ENCODE peak calls at places on chromosomes 7 and 10, in four cellular contexts. N, Q, W and J are unnamed samples.

GRCh38 chr7:55546826-55547225 is 25.5 kb downstream of the VOPP1 start:
- DNase-seq in W (no peak), N (peak), Q (no peak), J (no peak)

GRCh38 chr10:68598978-68599753 is 39.0 kb downstream of the TET1 start:
- DNase-seq in N (peak), W (peak), Q (peak), J (no peak)

GRCh38 chr10:130989670-130990247 is 321.8 kb downstream of the TCERG1L start:
- DNase-seq in W (no peak), N (no peak), Q (no peak), J (no peak)

GRCh38 chr7:102917436-102918353 is 4.9 kb downstream of the LRRC17 start:
- DNase-seq in W (no peak), N (no peak), Q (no peak), J (no peak)

GRCh38 chr7:26910221-26910620 is 45.8 kb upstream of the SKAP2 start:
- DNase-seq in N (no peak), Q (no peak), W (no peak), J (no peak)

GRCh38 chr7:111919164-111919563 is 287.0 kb downstream of the DOCK4 start:
- DNase-seq in W (no peak), Q (no peak), N (no peak), J (no peak)

GRCh38 chr7:82816272-82816671 is 346.4 kb downstream of the PCLO start:
- DNase-seq in W (no peak), Q (no peak), N (no peak), J (no peak)

GRCh38 chr7:22278660-22279059 is 78.3 kb downstream of the RAPGEF5 start:
- DNase-seq in W (no peak), Q (no peak), N (no peak), J (no peak)

GRCh38 chr7:41711283-41712064 is 8.6 kb upstream of the INHBA start:
- DNase-seq in N (no peak), Q (no peak), W (no peak), J (no peak)

GRCh38 chr7:153638821-153639435 is 413.3 kb upstream of the DPP6 start:
- DNase-seq in W (no peak), N (no peak), Q (no peak), J (no peak)

GRCh38 chr10:71264345-71265200 is 52.2 kb downstream of the UNC5B start:
- DNase-seq in W (no peak), N (no peak), Q (no peak), J (no peak)

GRCh38 chr7:30980194-30980593 is 16.4 kb downstream of the GHRHR start:
- DNase-seq in W (no peak), N (no peak), Q (peak), J (no peak)

GRCh38 chr7:117412390-117412789 is 14.9 kb downstream of the ASZ1 start:
- DNase-seq in Q (no peak), N (no peak), W (no peak), J (no peak)

GRCh38 chr7:100965723-100966541 is 3.4 kb upstream of the MUC12 start:
- DNase-seq in Q (peak), N (no peak), W (peak), J (peak)

GRCh38 chr7:50673096-50673495 is 107.9 kb upstream of the DDC start:
- DNase-seq in N (no peak), W (no peak), Q (no peak), J (no peak)

GRCh38 chr7:28998110-28998509 is 40.0 kb upstream of the TRIL start:
- DNase-seq in Q (no peak), W (no peak), N (no peak), J (no peak)

GRCh38 chr10:77825965-77826364 is 100.6 kb downstream of the DLG5 start:
- DNase-seq in Q (no peak), W (no peak), N (no peak), J (no peak)

GRCh38 chr7:74405191-74405898 is 48.4 kb upstream of the GTF2IRD1 start:
- DNase-seq in N (no peak), W (no peak), Q (no peak), J (no peak)

GRCh38 chr7:132200141-132200540 is 376.1 kb downstream of the PLXNA4 start:
- DNase-seq in N (no peak), W (no peak), Q (peak), J (no peak)

GRCh38 chr7:65239707-65240352 is 133.8 kb upstream of the ZNF92 start:
- DNase-seq in W (no peak), Q (peak), N (no peak), J (no peak)

GRCh38 chr7:92034116-92034515 is 93.5 kb downstream of the AKAP9 start:
- DNase-seq in N (no peak), W (no peak), Q (no peak), J (no peak)

GRCh38 chr10:76129213-76129612 is 697.8 kb downstream of the LRMDA start:
- DNase-seq in Q (no peak), W (no peak), N (no peak), J (no peak)

GRCh38 chr7:3552499-3552898 is 251.4 kb downstream of the SDK1 start:
- DNase-seq in W (no peak), N (no peak), Q (no peak), J (no peak)

GRCh38 chr10:12177642-12178041 is 18.0 kb downstream of the NUDT5 start:
- DNase-seq in N (no peak), Q (no peak), W (no peak), J (no peak)

GRCh38 chr10:32376027-32376426 is 29.1 kb upstream of the EPC1 start:
- DNase-seq in N (no peak), W (no peak), Q (no peak), J (no peak)

GRCh38 chr10:1600861-1601260 is 136.5 kb downstream of the ADARB2 start:
- DNase-seq in Q (peak), N (no peak), W (no peak), J (no peak)

GRCh38 chr10:83459124-83459523 is 680.2 kb upstream of the GHITM start:
- DNase-seq in W (no peak), N (no peak), Q (no peak), J (no peak)

GRCh38 chr10:109981641-109982040 is 26.1 kb upstream of the ADD3 start:
- DNase-seq in W (no peak), Q (no peak), N (no peak), J (no peak)

GRCh38 chr10:71383972-71384687 is 12.6 kb upstream of the CDH23 start:
- DNase-seq in Q (no peak), W (peak), N (peak), J (peak)

GRCh38 chr10:2882628-2883027 is 184.7 kb upstream of the PFKP start:
- DNase-seq in Q (no peak), W (no peak), N (no peak), J (no peak)

GRCh38 chr7:147547252-147547897 is 1043.2 kb upstream of the C7orf33 start:
- DNase-seq in W (no peak), Q (no peak), N (no peak), J (no peak)

GRCh38 chr7:363626-364025 is 73.7 kb downstream of the FOXL3 start:
- DNase-seq in N (no peak), W (no peak), Q (no peak), J (no peak)

GRCh38 chr10:13712799-13713581 is 126.2 kb downstream of the PRPF18 start:
- DNase-seq in N (peak), W (peak), Q (no peak), J (peak)

GRCh38 chr7:34133983-34134782 is 228.8 kb downstream of the BMPER start:
- DNase-seq in W (no peak), Q (no peak), N (peak), J (peak)

GRCh38 chr10:132987671-132988571 is 45.6 kb upstream of the CFAP46 start:
- DNase-seq in W (no peak), Q (no peak), N (peak), J (no peak)

GRCh38 chr10:29621161-29621560 is 13.6 kb downstream of the SVIL start:
- DNase-seq in W (no peak), Q (no peak), N (no peak), J (no peak)

GRCh38 chr7:45888993-45889366 is 692 bp downstream of the IGFBP1 start:
- DNase-seq in Q (no peak), N (no peak), W (no peak), J (no peak)

GRCh38 chr10:89845541-89846275 is 144.3 kb downstream of the KIF20B start:
- DNase-seq in N (no peak), W (no peak), Q (no peak), J (no peak)

GRCh38 chr10:89744021-89744420 is 42.6 kb downstream of the KIF20B start:
- DNase-seq in W (no peak), Q (no peak), N (no peak), J (no peak)